ENCODE peak calls at places on chromosomes 2 and 18, in ten cellular contexts. K, M, D, O, X, B, U, I, T and S are unnamed samples.

GRCh38 chr2:172811027-172811426 is 75.4 kb downstream of the RAPGEF4 start:
- DNase-seq in K (peak), M (peak), D (no peak), O (no peak), X (no peak), B (no peak), U (no peak), I (no peak), T (no peak), S (no peak)

GRCh38 chr18:47772374-47773248 is 157.8 kb downstream of the SMAD2 start:
- DNase-seq in K (peak), M (peak), D (peak), O (peak), X (no peak), B (peak), U (peak), I (peak), T (peak), S (peak)

GRCh38 chr2:37489536-37489935 is 145.1 kb downstream of the QPCT start:
- DNase-seq in K (peak), M (no peak), D (no peak), O (no peak), X (no peak), B (no peak), U (no peak), I (no peak), T (no peak), S (no peak)

GRCh38 chr2:184692137-184692734 is 93.9 kb downstream of the ZNF804A start:
- DNase-seq in K (no peak), M (peak), D (no peak), O (no peak), X (no peak), B (no peak), U (no peak), I (no peak), T (peak), S (no peak)

GRCh38 chr2:169507698-169508097 is 1.8 kb upstream of the KLHL41 start:
- DNase-seq in K (peak), M (peak), D (no peak), O (no peak), X (no peak), B (no peak), U (no peak), I (no peak), T (peak), S (peak)

GRCh38 chr2:12210016-12210933 is 463.8 kb downstream of the LPIN1 start:
- DNase-seq in K (no peak), M (no peak), D (no peak), O (no peak), X (no peak), B (no peak), U (no peak), I (no peak), T (no peak), S (no peak)

GRCh38 chr2:22947741-22948140 is 437.2 kb upstream of the KLHL29 start:
- DNase-seq in K (no peak), M (no peak), D (no peak), O (no peak), X (no peak), B (no peak), U (no peak), I (no peak), T (no peak), S (no peak)

GRCh38 chr2:232892843-232893242 is 22.8 kb downstream of the SNORC start:
- DNase-seq in K (no peak), M (no peak), D (no peak), O (no peak), X (peak), B (no peak), U (no peak), I (peak), T (no peak), S (no peak)

GRCh38 chr2:47272031-47272864 is 117.1 kb upstream of the STPG4 start:
- DNase-seq in K (peak), M (peak), D (peak), O (peak), X (peak), B (peak), U (peak), I (peak), T (peak), S (peak)

GRCh38 chr18:50297621-50298442 is 10.3 kb upstream of the CXXC1 start:
- DNase-seq in K (peak), M (peak), D (peak), O (peak), X (no peak), B (peak), U (peak), I (peak), T (peak), S (no peak)

GRCh38 chr2:120606280-120606679 is 129.4 kb upstream of the GLI2 start:
- DNase-seq in K (no peak), M (no peak), D (no peak), O (no peak), X (no peak), B (no peak), U (no peak), I (no peak), T (no peak), S (no peak)

GRCh38 chr2:70906439-70907018 is 29.2 kb upstream of the ATP6V1B1 start:
- DNase-seq in K (no peak), M (no peak), D (no peak), O (no peak), X (peak), B (no peak), U (no peak), I (peak), T (no peak), S (no peak)

GRCh38 chr2:161592713-161593112 is 31.5 kb upstream of the SLC4A10 start:
- DNase-seq in K (no peak), M (no peak), D (no peak), O (no peak), X (no peak), B (no peak), U (no peak), I (no peak), T (no peak), S (no peak)

GRCh38 chr2:74119912-74120825 is 27.5 kb downstream of the BOLA3 start:
- DNase-seq in K (peak), M (peak), D (no peak), O (peak), X (peak), B (peak), U (peak), I (peak), T (peak), S (peak)
- TF ChIP-seq CTCF in K (peak), M (peak), D (no peak), O (peak), X (peak), B (peak), U (no peak), I (peak), T (no peak), S (peak)

GRCh38 chr2:26025509-26025908 is 8.4 kb upstream of the RAB10 start:
- DNase-seq in K (no peak), M (no peak), D (no peak), O (no peak), X (no peak), B (no peak), U (no peak), I (no peak), T (no peak), S (no peak)
- TF ChIP-seq CTCF in K (no peak), M (no peak), D (no peak), O (no peak), X (no peak), B (no peak), U (no peak), I (no peak), T (no peak), S (no peak)

DNA sequence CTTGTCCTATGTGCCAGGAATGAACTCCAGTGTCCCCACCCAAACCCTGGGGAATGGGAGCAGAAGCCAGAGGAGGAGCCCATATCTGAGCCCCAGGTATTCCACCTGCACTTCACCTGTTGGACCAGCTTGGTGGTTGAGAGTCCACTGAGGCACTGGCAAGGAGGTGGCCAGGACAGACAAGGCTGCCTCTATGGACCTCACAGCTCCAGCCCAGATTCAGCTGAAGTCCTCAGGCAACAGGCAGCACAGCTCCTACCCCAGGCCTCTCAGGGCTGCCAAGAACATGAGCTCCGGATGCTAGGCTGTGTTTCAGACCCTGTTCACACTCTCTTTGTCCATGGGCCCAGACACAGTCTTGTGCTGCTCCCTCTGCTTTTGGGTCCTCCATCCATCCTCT is 2.9 kb upstream of the IL1F10 start:
- DNase-seq in K (no peak), M (no peak), D (no peak), O (no peak), X (no peak), B (no peak), U (no peak), I (no peak), T (no peak), S (no peak)
- TF ChIP-seq CTCF in K (no peak), M (no peak), D (no peak), O (no peak), X (no peak), B (no peak), U (no peak), I (no peak), T (no peak), S (no peak)

DNA sequence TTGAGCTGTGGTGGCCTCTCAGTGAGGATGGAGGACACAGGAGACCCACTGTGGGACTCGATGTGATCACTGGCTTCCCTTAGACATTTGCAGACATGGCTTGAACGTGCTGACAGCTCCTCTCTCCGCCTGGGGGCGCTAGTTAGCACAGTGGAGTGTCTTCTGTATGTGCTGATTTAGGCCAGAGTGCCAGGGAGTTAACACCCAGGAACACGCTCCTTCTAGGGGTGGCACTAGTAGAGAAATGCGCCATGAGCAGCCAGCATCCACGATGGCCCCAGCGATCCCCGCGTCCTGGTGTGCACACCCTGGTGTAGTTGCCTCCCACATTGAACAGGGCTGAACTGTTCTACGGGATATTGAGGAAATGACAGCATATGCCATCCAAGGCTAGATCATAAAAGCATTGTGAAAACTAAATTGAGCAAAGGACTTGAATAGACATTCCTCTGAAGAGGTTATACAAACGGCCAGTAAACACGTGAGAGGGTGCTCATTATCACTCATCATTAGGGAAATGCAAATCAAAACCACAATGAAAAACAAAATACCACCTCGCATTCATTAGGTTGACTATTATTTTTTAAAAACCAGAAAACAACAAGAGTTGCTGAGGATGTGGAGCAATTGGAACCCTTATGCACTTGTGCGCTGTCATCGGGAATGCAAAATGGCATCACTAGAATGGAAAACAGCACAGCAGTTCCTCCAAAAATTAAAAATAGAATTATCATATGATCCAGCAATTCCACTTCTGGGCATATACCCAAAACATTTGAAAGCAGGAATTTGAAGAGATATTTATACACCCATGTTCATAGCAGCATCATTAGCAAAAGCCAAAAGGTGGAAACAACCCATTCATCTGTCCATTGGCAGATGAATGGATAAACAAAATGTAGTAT is 11.6 kb upstream of the NMUR1 start:
- DNase-seq in K (no peak), M (peak), D (no peak), O (peak), X (no peak), B (no peak), U (peak), I (peak), T (no peak), S (no peak)
- TF ChIP-seq CTCF in K (no peak), M (peak), D (peak), O (peak), X (no peak), B (no peak), U (peak), I (peak), T (no peak), S (no peak)

GRCh38 chr2:240234503-240234951 is 94.1 kb upstream of the OTOS start:
- DNase-seq in K (peak), M (no peak), D (no peak), O (no peak), X (peak), B (no peak), U (no peak), I (no peak), T (no peak), S (no peak)

GRCh38 chr2:240235149-240235803 is 94.8 kb upstream of the OTOS start:
- DNase-seq in K (no peak), M (no peak), D (no peak), O (peak), X (peak), B (no peak), U (no peak), I (peak), T (no peak), S (no peak)

GRCh38 chr2:240232961-240233890 is 92.8 kb upstream of the OTOS start:
- DNase-seq in K (peak), M (peak), D (peak), O (peak), X (peak), B (peak), U (peak), I (peak), T (peak), S (peak)

GRCh38 chr2:240232264-240232915 is 91.9 kb upstream of the OTOS start:
- DNase-seq in K (no peak), M (no peak), D (no peak), O (no peak), X (no peak), B (no peak), U (no peak), I (no peak), T (no peak), S (no peak)

DNA sequence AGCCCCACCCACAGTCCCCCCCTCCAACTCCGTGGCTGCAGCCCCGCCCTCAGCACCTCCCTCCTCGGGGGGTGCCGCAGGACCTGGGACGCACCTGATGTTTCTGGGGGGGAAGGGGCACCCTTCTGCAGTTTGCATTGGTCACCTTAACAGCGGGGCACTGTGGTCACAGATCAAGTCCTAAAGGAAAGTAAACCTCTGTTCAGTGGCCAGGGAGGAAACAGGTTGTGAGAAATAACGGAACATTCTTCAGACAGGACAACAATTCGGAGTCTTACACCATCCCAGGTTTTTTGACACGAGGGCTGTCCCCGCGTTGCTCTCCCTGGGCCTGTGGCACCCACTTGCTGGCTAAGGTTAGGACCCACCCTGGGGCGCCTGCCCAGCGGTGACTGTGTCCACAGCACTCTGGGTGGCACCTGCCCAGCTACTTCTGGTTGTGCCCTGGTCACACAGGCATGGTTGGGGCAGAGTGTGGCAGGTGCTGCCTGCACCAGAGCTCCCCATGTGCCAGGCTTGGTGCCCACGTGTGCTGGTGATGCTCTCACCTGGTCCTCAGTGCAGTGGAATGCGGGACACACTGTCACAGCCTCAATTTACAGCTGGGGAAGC is 93.5 kb upstream of the OTOS start:
- DNase-seq in K (no peak), M (no peak), D (no peak), O (no peak), X (peak), B (no peak), U (no peak), I (peak), T (no peak), S (no peak)
- TF ChIP-seq CTCF in K (no peak), M (no peak), D (no peak), O (no peak), X (no peak), B (no peak), U (no peak), I (no peak), T (no peak), S (no peak)

DNA sequence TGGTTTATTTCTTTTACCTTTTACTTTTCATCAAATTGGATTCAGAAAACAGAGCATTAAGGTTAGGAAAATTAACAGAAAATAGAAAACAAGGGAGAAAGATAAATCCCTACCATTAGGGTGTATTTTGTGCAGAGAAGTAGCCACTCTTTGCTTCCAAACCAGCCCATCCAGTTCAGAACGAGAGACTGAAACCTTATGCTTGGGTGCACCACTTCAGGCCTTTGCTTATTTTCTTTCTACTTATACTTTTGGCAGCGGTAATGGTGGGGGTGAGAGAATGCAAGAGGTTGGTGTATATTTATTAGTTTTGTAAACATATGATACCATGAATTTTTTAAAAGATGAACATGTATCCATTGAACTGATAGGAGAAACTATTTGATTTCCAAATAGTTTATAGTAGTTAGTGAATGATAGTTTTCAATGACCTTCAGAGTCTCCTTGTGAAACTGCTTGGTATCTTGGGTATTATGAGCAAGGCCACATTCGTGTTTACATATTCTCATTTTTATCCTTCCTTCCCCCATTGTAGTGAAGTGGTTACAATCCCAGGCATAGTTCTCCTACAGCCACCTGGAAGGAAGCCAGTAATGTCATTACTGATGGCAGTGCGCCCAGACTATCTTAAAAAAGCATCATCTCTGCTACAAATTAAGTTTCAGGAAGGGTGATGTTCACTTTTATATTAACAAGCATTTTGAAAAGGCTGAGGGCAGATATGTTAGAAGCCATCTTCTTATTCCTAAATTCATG is 60.8 kb downstream of the MFSD6 start:
- DNase-seq in K (peak), M (peak), D (no peak), O (no peak), X (no peak), B (peak), U (no peak), I (no peak), T (peak), S (peak)
- TF ChIP-seq CTCF in K (no peak), M (no peak), D (no peak), O (no peak), X (no peak), B (no peak), U (no peak), I (no peak), T (no peak), S (no peak)

DNA sequence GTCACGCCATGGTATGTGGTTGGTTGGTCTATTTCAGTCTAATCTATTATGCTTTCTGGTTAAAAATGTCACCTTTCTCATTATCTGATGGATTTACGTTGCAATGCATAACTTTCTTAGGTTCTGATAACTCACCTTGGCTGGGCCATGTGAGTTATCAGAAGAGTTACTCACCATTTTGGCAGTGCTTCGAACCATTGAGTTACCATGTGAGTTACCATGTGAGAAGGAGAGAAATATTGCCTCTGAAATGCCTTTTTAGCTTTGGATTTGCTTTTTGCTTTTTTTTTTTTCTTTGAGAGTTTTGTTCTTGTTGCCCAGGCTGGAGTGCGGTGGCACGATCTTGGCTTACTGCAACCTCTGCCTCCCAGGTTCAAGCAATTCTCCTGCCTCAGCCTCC is 1.6 kb downstream of the SMARCAL1 start:
- DNase-seq in K (no peak), M (no peak), D (no peak), O (no peak), X (no peak), B (no peak), U (no peak), I (no peak), T (no peak), S (no peak)
- TF ChIP-seq CTCF in K (no peak), M (no peak), D (no peak), O (no peak), X (no peak), B (no peak), U (no peak), I (no peak), T (no peak), S (no peak)

GRCh38 chr2:61690078-61690477 is 151.9 kb upstream of the XPO1 start:
- DNase-seq in K (no peak), M (no peak), D (no peak), O (no peak), X (no peak), B (no peak), U (no peak), I (no peak), T (no peak), S (no peak)

GRCh38 chr2:61688369-61689334 is 150.5 kb upstream of the XPO1 start:
- DNase-seq in K (no peak), M (no peak), D (no peak), O (no peak), X (no peak), B (no peak), U (no peak), I (no peak), T (no peak), S (no peak)

GRCh38 chr2:61700465-61700864 is 153.4 kb downstream of the FAM161A start:
- DNase-seq in K (no peak), M (no peak), D (no peak), O (no peak), X (no peak), B (no peak), U (no peak), I (no peak), T (no peak), S (no peak)

GRCh38 chr2:61689526-61689925 is 151.4 kb upstream of the XPO1 start:
- DNase-seq in K (peak), M (peak), D (no peak), O (no peak), X (no peak), B (no peak), U (no peak), I (no peak), T (no peak), S (no peak)

GRCh38 chr2:61694312-61695274 is 156.4 kb upstream of the XPO1 start:
- DNase-seq in K (peak), M (peak), D (peak), O (peak), X (peak), B (peak), U (peak), I (peak), T (peak), S (peak)
- TF ChIP-seq CTCF in K (peak), M (peak), D (peak), O (peak), X (no peak), B (no peak), U (peak), I (peak), T (peak), S (peak)